ENCODE peak calls at places on chromosomes 6 and 20, in nine cellular contexts. T is T-helper 2 cell; Y is mesothelial cell of epicardium; L is mucosa of descending colon; W is stimulated activated CD8-positive, alpha-beta memory T cell treated with anti-CD3 and anti-CD28 coated beads, Interleukin-4, amount 100 ng/mL, for 24 hours; F is hippocampal formation; P is activated naive CD4-positive, alpha-beta T cell treated with anti-CD3 and anti-CD28 coated beads, Interleukin-2, amount 10 ng/mL, durations not matched to agents 7 days and 5 days; E is Panc1; S is WERI-Rb-1. U is an unnamed sample.
A peak's percentile ranks its signal among the peaks of the same experiment; 100 is the strongest.

GRCh38 chr6:126947070-126947469 is 171.4 kb upstream of the RSPO3 start:
- DNase-seq in T (no peak), Y (no peak), L (no peak), W (no peak), F (no peak), P (no peak), E (no peak), S (no peak), U (no peak)

GRCh38 chr6:22600059-22600458 is 30.7 kb downstream of the HDGFL1 start:
- DNase-seq in T (no peak), Y (no peak), L (no peak), W (no peak), F (no peak), P (no peak), E (no peak), S (no peak), U (no peak)

GRCh38 chr20:24418731-24419130 is 50.7 kb upstream of the SYNDIG1 start:
- DNase-seq in T (no peak), Y (no peak), L (no peak), W (no peak), F (no peak), P (no peak), E (no peak), S (no peak), U (no peak)

GRCh38 chr20:50996901-50997830 is 25.7 kb downstream of the KCNG1 start:
- DNase-seq in T (no peak), Y (no peak), L (no peak), W (no peak), F (no peak), P (no peak), E (no peak), S (no peak), U (no peak)

GRCh38 chr6:21359926-21360325 is 233.6 kb upstream of the SOX4 start:
- DNase-seq in T (no peak), Y (no peak), L (no peak), W (no peak), F (no peak), P (no peak), E (no peak), S (no peak), U (no peak)

GRCh38 chr20:62241501-62241900 is 3.2 kb downstream of the OSBPL2 start:
- DNase-seq in T (no peak), Y (no peak), L (peak; percentile 78), W (no peak), F (no peak), P (no peak), E (no peak), S (no peak), U (no peak)

GRCh38 chr6:163346529-163346961 is 68.0 kb upstream of the QKI start:
- DNase-seq in T (no peak), Y (no peak), L (no peak), W (no peak), F (peak; percentile 55), P (no peak), E (no peak), S (no peak), U (peak; percentile 58)

GRCh38 chr6:143940011-143940597 is 68.0 kb downstream of the PLAGL1 start:
- DNase-seq in T (peak; percentile 24), Y (no peak), L (no peak), W (peak; percentile 15), F (no peak), P (peak; percentile 71), E (peak; percentile 28), S (peak; percentile 57), U (no peak)

GRCh38 chr6:17305219-17306001 is 24.2 kb downstream of the RBM24 start:
- DNase-seq in T (no peak), Y (no peak), L (no peak), W (no peak), F (no peak), P (no peak), E (no peak), S (peak; percentile 49), U (no peak)

GRCh38 chr20:51193066-51193772 is 170.3 kb upstream of the KCNG1 start:
- DNase-seq in T (no peak), Y (no peak), L (no peak), W (no peak), F (no peak), P (no peak), E (no peak), S (no peak), U (no peak)

GRCh38 chr6:160190974-160191373 is 67.6 kb downstream of the SLC22A2 start:
- DNase-seq in T (no peak), Y (no peak), L (no peak), W (no peak), F (no peak), P (no peak), E (no peak), S (no peak), U (no peak)

GRCh38 chr6:139640911-139641310 is 266.5 kb upstream of the CITED2 start:
- DNase-seq in T (no peak), Y (no peak), L (no peak), W (no peak), F (no peak), P (no peak), E (no peak), S (no peak), U (no peak)